ENCODE peak calls at places on chromosome 20, in seven cellular contexts. One of them, this sample, is unnamed.

GRCh38 chr20:59645316-59645715 is 41.0 kb downstream of the PHACTR3 start:
- DNase-seq in MG63: no peak
- DNase-seq in activated B cell treated with CpG ODN at 0.5 μM for 24 hours: no peak
- DNase-seq in DMS53: no peak
- DNase-seq in D341Med: no peak
- DNase-seq in GM20000: no peak
- DNase-seq in ovary: no peak
- DNase-seq in this sample: no peak

GRCh38 chr20:48723308-48724264 is 104.2 kb downstream of the PREX1 start:
- DNase-seq in MG63: no peak
- DNase-seq in DMS53: no peak
- DNase-seq in activated B cell treated with CpG ODN at 0.5 μM for 24 hours: no peak
- DNase-seq in GM20000: no peak
- DNase-seq in ovary: peak
- DNase-seq in D341Med: no peak
- DNase-seq in this sample: no peak

GRCh38 chr20:50562262-50562701 is 52.1 kb downstream of the PTPN1 start:
- DNase-seq in activated B cell treated with CpG ODN at 0.5 μM for 24 hours: no peak
- DNase-seq in MG63: no peak
- DNase-seq in GM20000: no peak
- DNase-seq in DMS53: peak
- DNase-seq in D341Med: no peak
- DNase-seq in ovary: no peak
- DNase-seq in this sample: no peak

GRCh38 chr20:3433720-3434119 is 26.3 kb upstream of the DNAAF9 start:
- DNase-seq in MG63: no peak
- DNase-seq in ovary: no peak
- DNase-seq in DMS53: no peak
- DNase-seq in GM20000: no peak
- DNase-seq in D341Med: no peak
- DNase-seq in activated B cell treated with CpG ODN at 0.5 μM for 24 hours: no peak
- DNase-seq in this sample: no peak

GRCh38 chr20:24542721-24543120 is 73.3 kb downstream of the SYNDIG1 start:
- DNase-seq in MG63: no peak
- DNase-seq in ovary: no peak
- DNase-seq in activated B cell treated with CpG ODN at 0.5 μM for 24 hours: no peak
- DNase-seq in D341Med: no peak
- DNase-seq in DMS53: no peak
- DNase-seq in GM20000: no peak
- DNase-seq in this sample: no peak

GRCh38 chr20:5569021-5569420 is 181.2 kb upstream of the SHLD1 start:
- DNase-seq in ovary: no peak
- DNase-seq in D341Med: peak
- DNase-seq in activated B cell treated with CpG ODN at 0.5 μM for 24 hours: no peak
- DNase-seq in GM20000: peak
- DNase-seq in DMS53: peak
- DNase-seq in MG63: peak
- DNase-seq in this sample: no peak

GRCh38 chr20:31831211-31831610 is 12.1 kb downstream of the MYLK2 start:
- DNase-seq in activated B cell treated with CpG ODN at 0.5 μM for 24 hours: no peak
- DNase-seq in D341Med: no peak
- DNase-seq in ovary: no peak
- DNase-seq in MG63: no peak
- DNase-seq in DMS53: no peak
- DNase-seq in GM20000: no peak
- DNase-seq in this sample: no peak

GRCh38 chr20:35953411-35954199 is 697 bp downstream of the SCAND1 start:
- DNase-seq in ovary: no peak
- DNase-seq in activated B cell treated with CpG ODN at 0.5 μM for 24 hours: peak
- DNase-seq in DMS53: peak
- DNase-seq in D341Med: peak
- DNase-seq in MG63: peak
- DNase-seq in GM20000: peak
- DNase-seq in this sample: no peak

GRCh38 chr20:44642203-44643153 is 9.0 kb downstream of the ADA start:
- DNase-seq in GM20000: peak
- DNase-seq in ovary: peak
- DNase-seq in MG63: peak
- DNase-seq in D341Med: no peak
- DNase-seq in activated B cell treated with CpG ODN at 0.5 μM for 24 hours: no peak
- DNase-seq in DMS53: peak
- DNase-seq in this sample: no peak

GRCh38 chr20:42024653-42025052 is 406.5 kb upstream of the CHD6 start:
- DNase-seq in GM20000: no peak
- DNase-seq in ovary: no peak
- DNase-seq in DMS53: no peak
- DNase-seq in activated B cell treated with CpG ODN at 0.5 μM for 24 hours: no peak
- DNase-seq in D341Med: no peak
- DNase-seq in MG63: no peak
- DNase-seq in this sample: peak

GRCh38 chr20:90651-91050 is 3.2 kb downstream of the DEFB125 start:
- DNase-seq in DMS53: peak
- DNase-seq in D341Med: no peak
- DNase-seq in ovary: no peak
- DNase-seq in MG63: no peak
- DNase-seq in activated B cell treated with CpG ODN at 0.5 μM for 24 hours: no peak
- DNase-seq in GM20000: no peak
- DNase-seq in this sample: no peak

GRCh38 chr20:62424249-62425109 is 2.9 kb downstream of the RBBP8NL start:
- DNase-seq in GM20000: no peak
- DNase-seq in D341Med: no peak
- DNase-seq in MG63: no peak
- DNase-seq in ovary: no peak
- DNase-seq in DMS53: no peak
- DNase-seq in activated B cell treated with CpG ODN at 0.5 μM for 24 hours: no peak
- DNase-seq in this sample: no peak

GRCh38 chr20:35615667-35616464 is at the start of gene SPAG4:
- DNase-seq in ovary: peak
- DNase-seq in D341Med: peak
- DNase-seq in GM20000: peak
- DNase-seq in activated B cell treated with CpG ODN at 0.5 μM for 24 hours: peak
- DNase-seq in MG63: peak
- DNase-seq in DMS53: peak
- DNase-seq in this sample: peak

GRCh38 chr20:63652192-63652980 is 838 bp downstream of the STMN3 start:
- DNase-seq in activated B cell treated with CpG ODN at 0.5 μM for 24 hours: no peak
- DNase-seq in DMS53: peak
- DNase-seq in D341Med: peak
- DNase-seq in GM20000: no peak
- DNase-seq in MG63: peak
- DNase-seq in ovary: peak
- DNase-seq in this sample: no peak

GRCh38 chr20:11777861-11778570 is 139.7 kb upstream of the BTBD3 start:
- DNase-seq in DMS53: no peak
- DNase-seq in activated B cell treated with CpG ODN at 0.5 μM for 24 hours: no peak
- DNase-seq in D341Med: no peak
- DNase-seq in ovary: no peak
- DNase-seq in MG63: no peak
- DNase-seq in GM20000: no peak
- DNase-seq in this sample: no peak

GRCh38 chr20:48260370-48260769 is 475.1 kb upstream of the SULF2 start:
- DNase-seq in GM20000: no peak
- DNase-seq in D341Med: no peak
- DNase-seq in ovary: no peak
- DNase-seq in DMS53: no peak
- DNase-seq in MG63: no peak
- DNase-seq in activated B cell treated with CpG ODN at 0.5 μM for 24 hours: no peak
- DNase-seq in this sample: no peak

GRCh38 chr20:63505281-63505680 is 6.4 kb upstream of the EEF1A2 start:
- DNase-seq in DMS53: no peak
- DNase-seq in activated B cell treated with CpG ODN at 0.5 μM for 24 hours: no peak
- DNase-seq in MG63: no peak
- DNase-seq in GM20000: no peak
- DNase-seq in D341Med: no peak
- DNase-seq in ovary: no peak
- DNase-seq in this sample: no peak

GRCh38 chr20:44839481-44839880 is 29.1 kb upstream of the RIMS4 start:
- DNase-seq in activated B cell treated with CpG ODN at 0.5 μM for 24 hours: no peak
- DNase-seq in GM20000: no peak
- DNase-seq in ovary: no peak
- DNase-seq in DMS53: no peak
- DNase-seq in D341Med: no peak
- DNase-seq in MG63: no peak
- DNase-seq in this sample: no peak

GRCh38 chr20:36408219-36408618 is 102.1 kb downstream of the DLGAP4 start:
- DNase-seq in activated B cell treated with CpG ODN at 0.5 μM for 24 hours: no peak
- DNase-seq in DMS53: peak
- DNase-seq in MG63: peak
- DNase-seq in D341Med: peak
- DNase-seq in GM20000: no peak
- DNase-seq in ovary: no peak
- DNase-seq in this sample: no peak

GRCh38 chr20:47031028-47031427 is 136.4 kb downstream of the EYA2 start:
- DNase-seq in D341Med: no peak
- DNase-seq in GM20000: no peak
- DNase-seq in ovary: no peak
- DNase-seq in activated B cell treated with CpG ODN at 0.5 μM for 24 hours: no peak
- DNase-seq in MG63: no peak
- DNase-seq in DMS53: no peak
- DNase-seq in this sample: no peak

GRCh38 chr20:22700387-22700786 is 116.0 kb upstream of the FOXA2 start:
- DNase-seq in activated B cell treated with CpG ODN at 0.5 μM for 24 hours: no peak
- DNase-seq in D341Med: no peak
- DNase-seq in DMS53: no peak
- DNase-seq in GM20000: no peak
- DNase-seq in ovary: no peak
- DNase-seq in MG63: peak
- DNase-seq in this sample: no peak

GRCh38 chr20:62716198-62716940 is 7.7 kb downstream of the NTSR1 start:
- DNase-seq in DMS53: no peak
- DNase-seq in activated B cell treated with CpG ODN at 0.5 μM for 24 hours: no peak
- DNase-seq in MG63: peak
- DNase-seq in GM20000: no peak
- DNase-seq in ovary: no peak
- DNase-seq in D341Med: no peak
- DNase-seq in this sample: no peak

GRCh38 chr20:37223053-37223452 is 38.6 kb downstream of the GHRH start:
- DNase-seq in MG63: peak
- DNase-seq in DMS53: peak
- DNase-seq in GM20000: peak
- DNase-seq in ovary: no peak
- DNase-seq in activated B cell treated with CpG ODN at 0.5 μM for 24 hours: no peak
- DNase-seq in D341Med: no peak
- DNase-seq in this sample: no peak

GRCh38 chr20:40997116-40997515 is 31.5 kb upstream of the TOP1 start:
- DNase-seq in D341Med: no peak
- DNase-seq in DMS53: no peak
- DNase-seq in MG63: no peak
- DNase-seq in GM20000: no peak
- DNase-seq in activated B cell treated with CpG ODN at 0.5 μM for 24 hours: no peak
- DNase-seq in ovary: no peak
- DNase-seq in this sample: no peak

This sample was measured in neuronal stem cell.